ENCODE peak calls at places on chromosomes 2 and 18, in five cellular contexts. X is iPS DF 6.9, I is cardiac fibroblast, F is fibroblast of lung, S is heart right ventricle. U is an unnamed sample.

GRCh38 chr2:64652231-64653173 is 1.2 kb downstream of the SERTAD2 start:
- DNase-seq in I (peak), F (peak), S (no peak), X (no peak), U (no peak)

GRCh38 chr18:250685-251084 is 17.2 kb downstream of the THOC1 start:
- DNase-seq in S (no peak), I (no peak), X (no peak), F (peak), U (no peak)

GRCh38 chr2:1603059-1603458 is 141.3 kb downstream of the PXDN start:
- DNase-seq in I (no peak), F (no peak), X (no peak), S (no peak), U (no peak)

GRCh38 chr2:13260401-13260800 is 543.7 kb downstream of the TRIB2 start:
- DNase-seq in F (no peak), X (peak), S (no peak), I (no peak), U (no peak)

GRCh38 chr18:72866901-72867701 is 686 bp downstream of the NETO1 start:
- DNase-seq in S (no peak), X (no peak), F (no peak), I (no peak), U (no peak)

GRCh38 chr2:86065512-86065911 is 40.2 kb downstream of the POLR1A start:
- DNase-seq in S (no peak), X (no peak), F (peak), I (peak), U (peak)

GRCh38 chr18:47174545-47175116 is 1.5 kb downstream of the IER3IP1 start:
- DNase-seq in I (no peak), F (no peak), X (no peak), S (no peak), U (no peak)

GRCh38 chr2:143171817-143172216 is 42.6 kb downstream of the ARHGAP15 start:
- DNase-seq in S (no peak), X (no peak), I (peak), F (peak), U (no peak)

GRCh38 chr2:50444286-50444685 is 587.6 kb downstream of the NRXN1 start:
- DNase-seq in S (no peak), I (no peak), X (no peak), F (no peak), U (no peak)

GRCh38 chr18:24426073-24426397 is 435 bp upstream of the IMPACT start:
- DNase-seq in X (no peak), F (no peak), I (no peak), S (no peak), U (no peak)

GRCh38 chr2:127676906-127677305 is 1.6 kb upstream of the LIMS2 start:
- DNase-seq in X (no peak), I (no peak), S (no peak), F (no peak), U (no peak)

GRCh38 chr2:222655406-222655747 is 515 bp downstream of the FARSB start:
- DNase-seq in I (no peak), S (no peak), X (no peak), F (peak), U (no peak)

DNA sequence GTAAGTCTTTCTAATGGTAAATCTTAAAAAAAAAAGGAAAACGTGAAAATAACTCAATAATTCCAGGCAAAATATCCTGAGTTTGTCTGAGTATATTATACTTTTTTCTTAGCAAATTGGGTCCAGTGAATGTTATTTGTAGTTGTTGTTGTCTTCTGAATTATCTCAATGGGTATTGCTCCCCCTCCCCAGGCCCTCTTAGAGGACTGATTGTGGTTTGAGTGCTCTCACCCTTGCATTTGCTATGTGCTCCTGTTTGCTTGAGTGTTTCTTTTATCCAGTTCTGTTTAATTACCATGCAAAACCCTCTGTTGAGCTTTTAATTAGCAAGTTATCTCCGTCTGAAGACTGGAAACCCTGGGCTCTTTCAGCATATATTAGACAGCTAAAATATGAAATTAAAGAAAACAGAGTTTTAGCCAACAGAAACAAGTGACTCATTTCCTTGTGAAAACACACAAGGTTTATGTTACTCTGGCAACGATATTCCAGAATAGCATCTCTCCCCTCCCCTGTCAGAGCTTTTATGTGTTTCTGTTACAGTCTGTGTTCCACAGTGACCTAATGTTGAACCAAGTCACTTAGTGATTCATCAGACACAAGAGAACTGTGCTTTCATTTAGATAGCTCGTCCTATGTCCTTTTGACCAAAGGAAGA is 172.5 kb upstream of the RBMS1 start:
- DNase-seq in S (peak), I (peak), X (no peak), F (peak), U (peak)
- H3K4me3 ChIP-seq in S (no peak), I (peak), X (no peak), F (no peak), U (no peak)

GRCh38 chr2:169363027-169363569 is 764 bp upstream of the LRP2 start:
- DNase-seq in I (no peak), X (no peak), F (no peak), S (no peak), U (no peak)
- H3K4me3 ChIP-seq in I (peak), X (peak), F (peak), S (peak), U (peak)

DNA sequence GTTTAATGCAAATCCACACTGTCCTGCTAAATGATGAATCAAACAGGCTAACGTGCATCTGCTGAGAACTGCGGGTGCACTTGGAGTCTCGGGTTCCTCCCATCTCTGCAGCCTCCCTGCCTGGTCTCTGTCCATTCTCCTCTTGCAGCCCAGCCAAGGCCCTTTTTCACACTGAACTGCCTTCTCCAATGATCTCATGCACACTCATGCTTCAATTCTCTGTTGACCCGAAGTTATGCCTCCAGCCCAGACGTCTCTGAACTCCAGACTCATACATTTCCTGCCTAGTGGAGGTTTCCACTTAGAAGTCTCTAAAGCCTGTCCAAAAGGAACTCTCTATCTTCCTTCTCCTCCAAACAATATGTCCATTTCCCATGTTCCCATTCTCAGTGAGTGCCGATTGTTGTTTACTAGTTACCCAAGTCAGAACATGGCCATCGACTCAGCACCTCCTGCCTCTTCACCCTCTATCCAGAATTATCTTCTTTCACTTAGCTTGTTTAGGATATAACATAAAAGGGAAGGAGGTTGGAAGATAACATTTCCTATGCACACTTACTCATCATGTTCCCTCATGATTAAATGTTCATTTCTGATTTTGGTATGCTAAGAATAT is 155.2 kb downstream of the IRS1 start:
- DNase-seq in X (no peak), I (peak), F (peak), S (peak), U (no peak)
- H3K4me3 ChIP-seq in X (no peak), I (no peak), F (no peak), S (no peak), U (no peak)

GRCh38 chr2:18282026-18282425 is 278.4 kb downstream of the RDH14 start:
- DNase-seq in S (no peak), I (no peak), F (no peak), X (no peak), U (no peak)

GRCh38 chr2:18284331-18284730 is 276.1 kb downstream of the RDH14 start:
- DNase-seq in I (peak), F (no peak), X (no peak), S (no peak), U (no peak)

GRCh38 chr2:18290386-18290785 is 270.1 kb downstream of the RDH14 start:
- DNase-seq in X (no peak), S (no peak), I (no peak), F (no peak), U (no peak)

GRCh38 chr2:18286897-18287296 is 273.6 kb downstream of the RDH14 start:
- DNase-seq in X (no peak), F (no peak), I (no peak), S (no peak), U (no peak)
- H3K4me3 ChIP-seq in X (no peak), F (no peak), I (no peak), S (no peak), U (no peak)

DNA sequence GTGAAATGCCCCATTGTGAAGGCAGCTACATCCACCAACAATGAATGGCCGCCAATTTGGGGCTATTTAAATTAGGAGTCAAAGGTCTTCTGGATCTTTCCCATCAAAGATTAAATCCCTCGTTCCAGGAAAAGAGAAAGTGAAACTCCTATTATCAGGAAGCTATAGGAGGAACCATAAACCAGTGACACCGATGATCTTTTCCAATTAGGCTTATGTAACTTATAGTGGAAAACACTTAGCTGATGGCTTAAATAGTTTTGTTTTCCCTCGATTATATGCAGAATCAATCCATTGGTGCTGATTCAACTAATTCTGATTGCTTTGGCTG is 389.3 kb downstream of the SOX11 start:
- DNase-seq in I (no peak), X (no peak), S (no peak), F (no peak), U (no peak)
- H3K4me3 ChIP-seq in I (no peak), X (no peak), S (no peak), F (no peak), U (no peak)

DNA sequence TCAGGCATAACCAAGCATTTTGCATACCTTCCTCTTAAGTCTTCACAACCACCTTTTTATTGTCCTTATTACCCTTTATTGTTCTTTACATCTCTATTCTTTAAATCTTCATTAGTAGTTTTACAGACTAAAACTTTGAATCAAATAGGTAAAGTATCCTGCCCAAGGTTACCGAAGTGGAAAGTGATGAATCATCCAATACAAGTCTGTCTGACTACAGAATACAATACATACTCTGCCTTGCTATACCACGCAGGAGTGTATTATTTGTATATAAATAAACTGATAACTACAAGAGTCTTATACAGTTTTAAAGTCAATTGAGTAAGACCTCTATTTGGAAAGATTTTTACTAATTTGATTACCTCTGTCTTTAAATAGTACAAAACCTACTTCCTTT is 196.0 kb downstream of the ZEB2 start:
- DNase-seq in S (no peak), X (no peak), I (no peak), F (no peak), U (no peak)
- H3K4me3 ChIP-seq in S (no peak), X (no peak), I (no peak), F (no peak), U (no peak)

GRCh38 chr2:169735623-169736022 is 2.0 kb downstream of the KLHL23 start:
- DNase-seq in S (no peak), X (no peak), F (no peak), I (no peak), U (no peak)

GRCh38 chr2:169732075-169732474 is 1.6 kb upstream of the KLHL23 start:
- DNase-seq in S (no peak), I (no peak), X (no peak), F (no peak), U (no peak)

GRCh38 chr2:169734172-169734847 is 678 bp downstream of the KLHL23 start:
- DNase-seq in X (no peak), S (no peak), I (no peak), F (no peak), U (no peak)

GRCh38 chr2:169736902-169737301 is 3.3 kb downstream of the KLHL23 start:
- DNase-seq in F (no peak), I (no peak), X (no peak), S (peak), U (no peak)

GRCh38 chr2:169732583-169733358 is 861 bp upstream of the KLHL23 start:
- DNase-seq in F (no peak), X (no peak), I (no peak), S (no peak), U (no peak)
- H3K4me3 ChIP-seq in F (no peak), X (peak), I (peak), S (peak), U (peak)

U was measured in AG04449.